ENCODE peak calls at places on chromosomes 11 and 22, in six cellular contexts. V is right atrium auricular region, L is IMR-90, P is H9, Q is HL-60, A is left lung. M is an unnamed sample.

GRCh38 chr11:29490951-29491350 is 525.9 kb downstream of the KCNA4 start:
- DNase-seq in V (no peak), L (no peak), P (no peak), Q (no peak), A (no peak), M (no peak)

GRCh38 chr11:65445101-65445603 is 22.6 kb downstream of the NEAT1 start:
- DNase-seq in V (peak; percentile 65), L (peak; percentile 48), P (no peak), Q (no peak), A (peak; percentile 77), M (no peak)

GRCh38 chr22:21837184-21837979 is 30.1 kb downstream of the MAPK1 start:
- DNase-seq in V (no peak), L (peak; percentile 91), P (no peak), Q (no peak), A (no peak), M (no peak)

GRCh38 chr11:117572671-117573070 is 224.3 kb downstream of the DSCAML1 start:
- DNase-seq in V (no peak), L (no peak), P (no peak), Q (no peak), A (no peak), M (no peak)

GRCh38 chr11:3905080-3905953 is 49.9 kb downstream of the STIM1 start:
- DNase-seq in V (no peak), L (peak; percentile 76), P (no peak), Q (peak; percentile 90), A (no peak), M (no peak)

GRCh38 chr22:40010752-40011145 is 16.0 kb downstream of the FAM83F start:
- DNase-seq in V (no peak), L (no peak), P (no peak), Q (no peak), A (no peak), M (no peak)

GRCh38 chr11:110362916-110363574 is 66.6 kb upstream of the RDX start:
- DNase-seq in V (no peak), L (no peak), P (peak; percentile 59), Q (no peak), A (no peak), M (peak; percentile 9)

GRCh38 chr11:88402192-88402715 is 64.7 kb upstream of the CTSC start:
- DNase-seq in V (no peak), L (peak; percentile 90), P (no peak), Q (no peak), A (no peak), M (no peak)

GRCh38 chr11:118522571-118523072 is 4.7 kb upstream of the TTC36 start:
- DNase-seq in V (no peak), L (peak; percentile 30), P (peak; percentile 62), Q (peak; percentile 25), A (no peak), M (no peak)

DNA sequence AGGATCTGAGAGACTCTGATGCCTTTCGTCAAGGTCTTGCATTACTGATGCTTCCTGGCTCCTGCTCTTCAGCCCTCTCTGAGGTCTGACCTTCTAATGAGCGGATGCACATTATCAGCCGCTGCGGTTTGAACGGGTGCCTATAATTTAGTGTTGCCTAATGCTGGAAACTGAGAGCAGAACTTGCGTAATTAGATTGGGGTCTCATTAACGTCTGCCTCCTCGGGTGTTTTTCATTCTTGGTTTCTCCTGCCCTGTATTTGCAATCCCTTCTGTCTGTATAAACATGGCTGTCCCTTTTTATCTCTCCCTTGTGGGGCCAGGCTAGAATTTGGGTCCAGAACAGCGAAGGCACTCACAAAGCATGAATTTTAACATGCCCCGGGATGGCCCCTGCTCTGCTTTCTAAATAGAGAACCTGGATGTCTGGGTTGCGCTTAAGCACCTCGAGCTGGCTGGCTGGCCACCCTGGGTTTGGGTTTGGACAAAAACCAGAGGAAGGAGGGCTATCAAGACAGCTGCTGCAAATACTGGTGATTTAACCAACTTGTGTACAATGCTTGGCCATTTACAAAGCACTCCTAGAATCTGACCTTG is 118.6 kb downstream of the TIMP3 start:
- DNase-seq in V (peak; percentile 92), L (peak; percentile 33), P (no peak), Q (peak; percentile 71), A (no peak), M (no peak)
- H3K27ac ChIP-seq in V (peak overlapping the region; percentile 7), L (no peak overlapping the region), P (no peak overlapping the region), Q (peak overlapping the region; percentile 53), A (no peak overlapping the region), M (no peak overlapping the region)

GRCh38 chr22:25404923-25405853 is 159.3 kb upstream of the GRK3 start:
- DNase-seq in V (peak; percentile 74), L (peak; percentile 73), P (no peak), Q (peak; percentile 83), A (peak; percentile 99), M (no peak)
- H3K27ac ChIP-seq in V (peak overlapping the region; percentile 89), L (peak overlapping the region; percentile 68), P (no peak overlapping the region), Q (peak overlapping the region; percentile 70), A (peak overlapping the region; percentile 77), M (no peak overlapping the region)

DNA sequence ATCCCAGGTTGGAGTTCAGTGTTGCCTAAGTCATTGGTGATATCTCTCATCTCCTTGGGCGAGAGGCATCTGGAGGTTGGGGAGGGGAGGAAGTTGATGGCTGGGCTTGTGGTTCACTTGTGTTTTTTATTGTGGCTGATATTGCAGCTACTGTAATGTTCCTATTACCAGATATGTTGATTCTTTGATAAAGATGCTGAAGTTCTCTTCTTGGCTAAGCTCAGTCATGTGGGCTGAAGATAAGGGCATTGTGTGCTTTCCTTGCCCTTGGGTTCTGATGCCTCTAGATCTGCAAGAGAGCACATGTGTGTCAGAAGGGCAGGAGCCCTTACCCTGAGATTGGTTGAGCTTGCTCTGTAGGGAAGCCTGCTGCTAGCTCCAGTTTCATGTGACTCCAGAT is 12.0 kb downstream of the STX3 start:
- DNase-seq in V (no peak), L (no peak), P (no peak), Q (peak; percentile 58), A (no peak), M (no peak)
- H3K27ac ChIP-seq in V (no peak overlapping the region), L (no peak overlapping the region), P (no peak overlapping the region), Q (peak overlapping the region; percentile 18), A (no peak overlapping the region), M (no peak overlapping the region)

DNA sequence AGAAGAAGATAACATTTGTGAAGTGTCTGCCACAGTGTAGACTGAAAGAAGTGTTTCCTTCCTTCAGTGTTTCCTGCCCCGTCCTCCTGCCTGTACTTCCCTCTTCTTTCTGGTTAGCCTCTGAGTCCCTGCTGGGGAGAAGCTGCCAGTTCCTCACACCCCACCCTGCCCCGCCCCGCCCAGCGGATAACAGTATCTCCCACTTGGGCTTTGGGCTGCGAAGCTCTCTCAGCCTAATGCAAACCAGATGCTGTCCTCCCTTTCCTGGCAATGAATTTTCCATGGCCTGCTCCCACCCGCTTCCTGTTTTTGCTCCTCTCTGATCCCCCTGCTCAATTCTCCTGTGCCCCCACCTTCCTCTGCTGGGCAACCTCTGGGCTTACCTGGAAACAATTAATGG is 5.2 kb upstream of the RAB3IL1 start:
- DNase-seq in V (peak; percentile 93), L (peak; percentile 48), P (no peak), Q (peak; percentile 86), A (no peak), M (no peak)
- H3K27ac ChIP-seq in V (peak overlapping the region; percentile 87), L (peak overlapping the region; percentile 78), P (no peak overlapping the region), Q (no peak overlapping the region), A (peak overlapping the region; percentile 75), M (no peak overlapping the region)

DNA sequence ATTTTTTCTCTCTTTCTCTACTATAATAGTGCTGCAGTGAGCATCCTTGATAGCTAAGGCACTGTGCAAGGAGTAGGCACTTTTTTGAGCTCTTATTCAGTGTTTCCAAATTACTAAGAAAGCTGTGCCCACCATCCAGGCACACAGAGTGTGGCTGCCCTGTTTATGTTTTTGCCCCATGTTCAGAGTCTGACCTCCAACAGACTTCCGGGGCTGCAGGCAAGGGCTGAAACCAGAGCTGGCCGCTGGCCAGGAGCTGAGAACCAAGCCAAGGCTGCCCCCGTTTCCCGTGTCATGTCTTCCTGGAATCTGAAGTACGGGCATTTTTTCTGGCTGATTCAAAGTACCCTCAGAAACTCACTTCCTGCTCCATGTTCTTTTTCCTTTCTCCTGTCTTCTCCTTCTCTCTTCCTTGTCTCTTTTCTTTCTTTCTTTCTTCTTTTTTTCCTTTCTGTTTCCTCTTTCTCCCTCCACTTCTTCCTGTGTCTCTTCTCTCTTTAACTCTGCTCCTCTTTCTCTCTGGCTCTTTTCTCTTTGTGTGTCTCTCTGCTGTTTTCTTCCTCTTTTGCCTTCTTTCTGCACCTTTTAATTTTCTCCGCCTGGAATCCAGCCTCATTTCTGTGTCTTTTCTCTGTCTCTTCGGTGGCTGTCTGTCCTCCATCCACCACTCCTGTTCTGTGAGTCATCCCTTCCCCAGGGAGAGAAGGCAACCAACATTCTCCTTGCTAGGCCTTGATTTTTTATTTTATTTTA is 17.0 kb upstream of the KCTD14 start:
- DNase-seq in V (peak; percentile 62), L (peak; percentile 85), P (no peak), Q (peak; percentile 60), A (peak; percentile 88), M (peak; percentile 19)
- H3K27ac ChIP-seq in V (peak overlapping the region; percentile 55), L (peak overlapping the region; percentile 96), P (no peak overlapping the region), Q (peak overlapping the region; percentile 55), A (peak overlapping the region; percentile 71), M (peak overlapping the region; percentile 11)

GRCh38 chr22:41215926-41216325 is 10.8 kb downstream of the L3MBTL2 start:
- DNase-seq in V (no peak), L (no peak), P (no peak), Q (no peak), A (no peak), M (no peak)

GRCh38 chr22:41217553-41218157 is 12.5 kb downstream of the L3MBTL2 start:
- DNase-seq in V (peak; percentile 84), L (peak; percentile 92), P (peak; percentile 62), Q (peak; percentile 83), A (no peak), M (no peak)

GRCh38 chr22:41216984-41217383 is 11.9 kb downstream of the L3MBTL2 start:
- DNase-seq in V (no peak), L (peak; percentile 72), P (no peak), Q (no peak), A (no peak), M (no peak)

DNA sequence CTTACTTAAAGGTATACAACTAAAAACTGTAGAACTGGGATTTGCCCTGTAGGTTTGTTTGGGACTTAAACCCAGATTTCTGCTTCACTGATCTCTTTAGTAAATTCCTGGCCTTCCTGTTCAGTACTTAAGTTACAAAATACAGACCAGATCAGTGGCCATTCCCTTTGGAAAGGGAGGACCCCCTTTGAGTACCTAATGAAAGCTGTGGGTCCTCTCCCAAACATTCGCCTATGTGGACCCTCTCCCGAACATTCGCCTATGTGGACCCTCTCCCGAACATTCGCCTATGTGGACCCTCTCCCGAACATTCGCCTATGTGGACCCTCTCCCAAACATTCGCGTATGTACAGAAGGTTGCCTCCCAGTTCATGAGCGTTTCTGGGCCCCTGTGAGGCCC is 10.3 kb downstream of the L3MBTL2 start:
- DNase-seq in V (no peak), L (no peak), P (no peak), Q (no peak), A (no peak), M (no peak)
- H3K27ac ChIP-seq in V (no peak overlapping the region), L (no peak overlapping the region), P (no peak overlapping the region), Q (no peak overlapping the region), A (no peak overlapping the region), M (no peak overlapping the region)

M was measured in caudate nucleus.